ENCODE peak calls at places on chromosomes 1 and 21, in five cellular contexts. J, S, Z, H and P are unnamed samples.

GRCh38 chr21:26736449-26736848 is 108.8 kb downstream of the ADAMTS1 start:
- DNase-seq in H (no peak), S (no peak), J (no peak), Z (no peak), P (no peak)

GRCh38 chr1:163170975-163171676 is 31.6 kb downstream of the RGS5 start:
- DNase-seq in S (no peak), Z (no peak), J (no peak), H (no peak), P (no peak)

GRCh38 chr1:14875781-14876564 is 277.5 kb downstream of the KAZN start:
- DNase-seq in H (no peak), S (no peak), Z (no peak), J (no peak), P (no peak)

GRCh38 chr1:17617787-17618557 is 78.5 kb downstream of the ARHGEF10L start:
- DNase-seq in S (no peak), H (no peak), J (no peak), Z (no peak), P (no peak)

GRCh38 chr1:238690415-238690814 is 696.0 kb upstream of the CHRM3 start:
- DNase-seq in J (no peak), H (no peak), Z (no peak), S (no peak), P (no peak)

GRCh38 chr1:76764638-76765572 is 102.4 kb upstream of the ST6GALNAC5 start:
- DNase-seq in J (no peak), S (no peak), H (no peak), Z (no peak), P (no peak)

GRCh38 chr1:27569506-27570382 is 34.2 kb downstream of the AHDC1 start:
- DNase-seq in H (peak), J (peak), Z (no peak), S (no peak), P (no peak)

GRCh38 chr1:6996371-6996770 is 211.1 kb downstream of the CAMTA1 start:
- DNase-seq in J (no peak), S (no peak), Z (peak), H (no peak), P (peak)

GRCh38 chr1:153347856-153348255 is 785 bp downstream of the PGLYRP4 start:
- DNase-seq in S (no peak), J (no peak), H (no peak), Z (no peak), P (no peak)

GRCh38 chr21:26389971-26390641 is 183.0 kb downstream of the CYYR1 start:
- DNase-seq in S (no peak), Z (no peak), J (no peak), H (no peak), P (no peak)

GRCh38 chr1:19009882-19010321 is 53.4 kb upstream of the IFFO2 start:
- DNase-seq in H (peak), Z (no peak), S (no peak), J (no peak), P (no peak)

GRCh38 chr1:19011832-19012231 is 55.4 kb upstream of the IFFO2 start:
- DNase-seq in J (no peak), S (no peak), H (no peak), Z (no peak), P (no peak)

GRCh38 chr1:19009126-19009881 is 52.8 kb upstream of the IFFO2 start:
- DNase-seq in J (no peak), Z (no peak), H (no peak), S (no peak), P (no peak)

GRCh38 chr1:19010503-19010902 is 54.0 kb upstream of the IFFO2 start:
- DNase-seq in H (no peak), S (no peak), Z (no peak), J (no peak), P (no peak)

DNA sequence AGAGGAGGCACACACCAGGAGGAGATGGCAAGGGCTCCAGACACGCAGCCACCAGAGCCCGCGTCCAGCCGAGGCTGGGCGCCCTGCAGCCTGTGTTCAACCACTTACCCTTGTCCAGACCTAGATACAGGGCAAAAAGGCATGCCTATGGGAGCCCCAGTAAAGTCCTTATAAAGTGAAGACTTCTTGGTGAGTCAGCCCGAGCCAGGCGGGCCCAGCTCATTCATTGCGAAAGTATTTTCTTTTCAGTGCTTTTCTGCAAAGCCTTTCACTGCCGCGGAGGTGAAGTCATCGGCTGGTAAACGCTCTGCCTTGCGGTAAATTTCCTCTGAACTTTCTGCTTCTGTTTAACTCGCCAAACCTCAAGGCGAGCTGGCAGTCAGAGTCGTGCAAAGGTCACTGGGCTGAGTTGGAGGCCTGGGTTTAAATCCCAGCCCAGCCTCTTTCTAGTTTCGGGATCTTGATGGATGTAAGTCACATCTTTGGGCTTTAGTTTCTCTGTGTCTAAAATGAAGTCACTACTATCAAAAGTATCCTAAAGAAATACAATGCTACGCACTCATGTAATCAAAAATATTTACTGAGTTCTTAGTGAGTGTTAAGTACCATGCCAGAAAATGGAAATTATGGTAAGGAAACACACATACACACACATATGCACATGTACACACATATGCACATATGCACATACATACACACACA is 54.7 kb upstream of the IFFO2 start:
- DNase-seq in J (peak), H (peak), S (no peak), Z (peak), P (no peak)
- TF ChIP-seq POLR2A in J (no peak), H (no peak), S (no peak), Z (no peak), P (no peak)

DNA sequence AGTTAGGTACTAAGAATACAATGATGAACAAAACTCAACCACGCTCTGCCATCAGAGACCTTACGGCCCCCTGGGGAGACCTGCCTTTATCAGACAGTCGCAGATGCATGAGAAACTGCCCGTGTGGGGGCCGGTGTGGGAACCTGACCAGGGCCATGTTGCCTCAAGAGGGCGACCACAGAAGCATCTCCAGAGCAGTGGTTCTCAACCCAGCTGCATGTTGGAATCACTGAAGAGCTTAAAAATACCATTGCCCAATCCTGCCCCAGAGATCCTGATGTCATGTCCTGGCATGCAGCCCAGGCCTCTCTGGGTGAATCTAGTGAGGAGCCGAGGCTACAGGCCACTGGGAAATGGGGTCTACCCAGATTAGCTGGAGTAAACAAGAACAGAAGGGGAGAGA is 108.7 kb downstream of the PRDM2 start:
- DNase-seq in J (peak), H (no peak), S (no peak), Z (no peak), P (no peak)
- TF ChIP-seq TAF1 in J (no peak), H (no peak), S (no peak), Z (no peak), P (no peak)

GRCh38 chr1:10059329-10059691 is 26.6 kb downstream of the UBE4B start:
- DNase-seq in H (no peak), Z (no peak), J (no peak), S (no peak), P (no peak)

GRCh38 chr1:10057305-10057704 is 24.5 kb downstream of the UBE4B start:
- DNase-seq in J (no peak), S (no peak), Z (no peak), H (no peak), P (no peak)

GRCh38 chr1:10056599-10056987 is 23.8 kb downstream of the UBE4B start:
- DNase-seq in H (no peak), S (no peak), J (no peak), Z (no peak), P (no peak)

GRCh38 chr1:10060311-10061100 is 27.7 kb downstream of the UBE4B start:
- DNase-seq in Z (no peak), J (no peak), H (no peak), S (no peak), P (no peak)

DNA sequence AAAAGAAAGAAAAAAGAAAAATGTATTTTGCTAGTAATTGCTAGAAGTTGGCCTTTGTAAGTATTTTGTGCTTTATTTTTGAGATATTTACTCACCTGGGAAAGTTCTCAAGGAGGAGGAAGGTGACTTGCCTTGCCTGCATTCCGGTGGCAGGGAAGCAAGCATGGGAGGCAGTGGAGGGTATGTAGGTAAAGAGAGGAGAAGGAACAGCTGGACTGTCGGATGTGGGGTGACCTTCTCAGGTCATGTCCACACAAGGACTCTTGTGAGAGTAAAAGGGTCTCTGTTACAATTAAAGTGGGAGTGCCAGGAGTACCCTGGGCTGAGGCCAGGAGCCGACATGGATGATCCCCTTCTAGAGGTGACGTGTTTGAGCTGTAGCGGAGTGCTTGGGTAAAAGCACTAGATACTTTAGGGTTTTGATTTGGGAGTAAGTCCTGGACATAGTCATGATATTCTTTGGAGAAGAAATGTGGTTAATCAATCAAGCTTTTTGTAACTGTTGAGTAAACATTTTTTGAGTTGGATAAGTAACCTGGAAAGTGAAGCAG is 25.1 kb downstream of the UBE4B start:
- DNase-seq in J (no peak), S (no peak), Z (no peak), H (no peak), P (no peak)
- TF ChIP-seq POLR2A in J (no peak), S (no peak), Z (no peak), H (no peak), P (no peak)

DNA sequence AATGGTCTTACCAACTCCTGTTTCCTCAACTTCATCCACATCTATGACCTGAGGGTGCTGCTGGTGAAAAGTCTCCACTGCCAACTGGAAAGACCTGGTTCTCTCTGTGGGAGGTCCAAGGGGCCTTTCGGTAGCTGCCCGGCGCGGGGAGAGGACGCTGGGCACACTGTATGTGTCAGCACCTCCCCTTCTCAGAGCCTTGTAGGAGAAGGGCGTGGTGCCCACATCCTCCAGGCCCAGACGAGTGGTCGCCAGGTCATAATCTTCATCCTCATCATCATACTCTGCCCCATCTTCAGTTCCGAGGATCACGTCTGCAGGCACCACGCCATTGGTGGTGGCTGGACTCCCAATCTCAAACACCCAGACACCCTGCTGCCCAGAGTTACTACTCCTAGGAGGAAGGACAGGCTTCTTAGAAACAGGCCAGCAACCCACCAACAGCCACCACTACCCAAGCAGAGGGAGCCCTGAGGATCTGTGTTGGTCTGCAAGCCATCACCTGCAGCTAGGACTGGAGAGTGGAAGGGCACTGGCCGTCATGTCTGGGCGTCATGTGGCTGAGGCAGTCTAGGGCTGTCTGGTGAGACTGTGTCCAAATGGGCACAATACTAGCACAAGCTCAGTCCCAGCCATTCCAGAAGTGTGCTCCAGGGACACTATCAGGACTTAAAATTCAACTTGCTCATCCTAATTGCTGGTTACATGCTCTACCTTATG is 22.8 kb downstream of the NID1 start:
- DNase-seq in Z (no peak), J (no peak), H (no peak), S (no peak), P (no peak)
- TF ChIP-seq TAF1 in Z (no peak), J (no peak), H (no peak), S (no peak), P (no peak)

GRCh38 chr1:12532405-12533315 is 85.3 kb downstream of the DHRS3 start:
- DNase-seq in J (no peak), Z (no peak), H (no peak), S (no peak), P (no peak)
- TF ChIP-seq POLR2A in J (no peak), Z (no peak), H (no peak), S (no peak), P (no peak)

GRCh38 chr1:162117039-162117816 is 47.7 kb downstream of the NOS1AP start:
- DNase-seq in H (no peak), S (no peak), Z (no peak), J (no peak), P (no peak)
- TF ChIP-seq TAF1 in H (no peak), S (no peak), Z (no peak), J (no peak), P (no peak)

DNA sequence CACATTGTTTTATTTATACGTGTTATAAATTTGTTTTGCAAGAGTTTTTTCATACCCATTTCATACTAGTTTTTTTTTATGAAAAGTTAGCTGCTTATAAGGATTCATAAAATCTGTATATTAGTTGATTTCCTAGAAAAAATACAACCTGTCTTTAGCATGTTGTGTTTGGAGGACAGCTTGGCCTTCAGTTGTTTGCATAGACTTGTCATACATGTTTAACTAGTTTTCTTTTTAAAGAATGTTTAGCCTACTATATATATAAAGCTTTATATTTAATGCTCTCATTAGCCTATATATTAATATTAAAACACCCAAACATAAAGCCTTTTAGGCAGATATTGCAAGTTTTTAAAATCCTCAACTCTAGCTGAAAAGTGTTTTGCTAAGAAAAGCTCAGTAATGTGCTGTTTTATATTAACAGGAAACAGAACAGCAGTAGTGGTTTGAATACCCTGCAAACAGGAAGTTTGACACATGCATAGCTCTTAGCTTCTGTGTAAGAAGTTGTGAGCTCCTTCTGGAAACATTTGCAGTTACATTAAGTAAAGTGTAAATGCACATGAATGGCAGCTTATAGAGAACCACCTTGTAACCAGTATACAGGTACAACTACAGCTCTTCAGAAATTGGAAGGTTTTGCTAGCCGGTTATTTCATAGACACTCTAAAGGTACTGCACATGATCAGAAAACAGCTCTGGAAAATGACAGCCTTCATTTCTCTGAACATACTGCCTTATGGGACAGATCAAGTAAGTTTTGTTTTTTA is at the start of gene PRKACB:
- DNase-seq in H (no peak), J (no peak), S (no peak), Z (peak), P (no peak)
- TF ChIP-seq POLR2A in H (no peak), J (no peak), S (no peak), Z (no peak), P (no peak)

GRCh38 chr1:244324176-244324883 is 127.4 kb downstream of the ADSS2 start:
- DNase-seq in H (no peak), S (no peak), Z (no peak), J (no peak), P (no peak)

GRCh38 chr1:244319283-244320132 is 132.2 kb downstream of the ADSS2 start:
- DNase-seq in Z (peak), S (peak), J (no peak), H (no peak), P (peak)

GRCh38 chr1:244322181-244322580 is 129.5 kb downstream of the ADSS2 start:
- DNase-seq in H (no peak), S (no peak), J (no peak), Z (no peak), P (no peak)

GRCh38 chr1:244325056-244325764 is 126.5 kb downstream of the ADSS2 start:
- DNase-seq in J (peak), Z (peak), S (no peak), H (no peak), P (no peak)

GRCh38 chr1:244322791-244323521 is 128.8 kb downstream of the ADSS2 start:
- DNase-seq in J (peak), Z (no peak), H (peak), S (no peak), P (no peak)
- TF ChIP-seq TAF1 in J (no peak), Z (no peak), H (no peak), S (no peak), P (no peak)

GRCh38 chr1:159921700-159922498 is 3.4 kb downstream of the TAGLN2 start:
- DNase-seq in S (no peak), J (peak), Z (no peak), H (no peak), P (no peak)
- TF ChIP-seq POLR2A in S (peak), J (no peak), Z (peak), H (no peak), P (peak)

DNA sequence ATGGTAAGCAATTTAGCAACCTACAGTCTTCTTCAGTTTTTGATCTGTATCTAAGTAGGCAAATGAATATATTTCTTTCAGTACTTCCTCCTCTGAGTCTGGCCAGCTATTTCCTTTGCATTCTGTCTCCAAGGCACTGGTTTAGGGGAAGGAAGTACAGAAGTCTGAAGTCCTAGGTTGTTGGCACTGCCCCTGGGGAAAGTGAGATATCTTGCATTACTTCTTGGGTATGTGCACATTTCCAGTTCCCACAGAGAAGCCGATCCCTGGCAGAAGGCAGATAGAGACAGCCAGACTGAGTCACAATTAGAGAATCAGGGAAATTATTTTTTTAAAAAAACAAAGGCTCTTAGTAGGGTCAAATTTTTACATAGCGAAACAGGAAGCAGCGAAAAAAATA is 98.8 kb downstream of the RASAL2 start:
- DNase-seq in S (no peak), J (no peak), H (no peak), Z (no peak), P (no peak)
- TF ChIP-seq TAF1 in S (no peak), J (no peak), H (no peak), Z (no peak), P (no peak)